ENCODE peak calls at places on chromosomes 2 and 18, in seven cellular contexts. One of them, this sample, is unnamed.

GRCh38 chr2:8121826-8122505 is 559.9 kb upstream of the ID2 start:
- DNase-seq in CD8-positive, alpha-beta memory T cell: no peak
- DNase-seq in cerebellar nuclear complex: no peak
- DNase-seq in foreskin keratinocyte: no peak
- DNase-seq in iPS DF 6.9: no peak
- DNase-seq in Calu3: no peak
- DNase-seq in AG08395: peak; percentile 44
- DNase-seq in this sample: no peak

GRCh38 chr2:97993926-97994325 is 1.8 kb downstream of the TMEM131 start:
- DNase-seq in CD8-positive, alpha-beta memory T cell: no peak
- DNase-seq in cerebellar nuclear complex: no peak
- DNase-seq in foreskin keratinocyte: no peak
- DNase-seq in iPS DF 6.9: no peak
- DNase-seq in Calu3: no peak
- DNase-seq in AG08395: no peak
- DNase-seq in this sample: no peak

GRCh38 chr18:47077111-47077510 is 41.7 kb upstream of the ELOA2 start:
- DNase-seq in CD8-positive, alpha-beta memory T cell: no peak
- DNase-seq in cerebellar nuclear complex: no peak
- DNase-seq in foreskin keratinocyte: no peak
- DNase-seq in iPS DF 6.9: no peak
- DNase-seq in Calu3: no peak
- DNase-seq in AG08395: no peak
- DNase-seq in this sample: no peak

GRCh38 chr2:230575640-230576324 is 136.9 kb upstream of the CAB39 start:
- DNase-seq in CD8-positive, alpha-beta memory T cell: peak; percentile 51
- DNase-seq in cerebellar nuclear complex: no peak
- DNase-seq in foreskin keratinocyte: no peak
- DNase-seq in iPS DF 6.9: no peak
- DNase-seq in Calu3: peak; percentile 43
- DNase-seq in AG08395: no peak
- DNase-seq in this sample: peak; percentile 24

GRCh38 chr2:160379399-160379798 is 114.2 kb downstream of the RBMS1 start:
- DNase-seq in CD8-positive, alpha-beta memory T cell: no peak
- DNase-seq in cerebellar nuclear complex: no peak
- DNase-seq in foreskin keratinocyte: no peak
- DNase-seq in iPS DF 6.9: no peak
- DNase-seq in Calu3: no peak
- DNase-seq in AG08395: peak; percentile 53
- DNase-seq in this sample: no peak

GRCh38 chr2:23532311-23533013 is 147.5 kb downstream of the KLHL29 start:
- DNase-seq in CD8-positive, alpha-beta memory T cell: no peak
- DNase-seq in cerebellar nuclear complex: no peak
- DNase-seq in foreskin keratinocyte: no peak
- DNase-seq in iPS DF 6.9: no peak
- DNase-seq in Calu3: no peak
- DNase-seq in AG08395: no peak
- DNase-seq in this sample: no peak

GRCh38 chr18:42719221-42719620 is 396.3 kb downstream of the RIT2 start:
- DNase-seq in CD8-positive, alpha-beta memory T cell: no peak
- DNase-seq in cerebellar nuclear complex: peak; percentile 13
- DNase-seq in foreskin keratinocyte: no peak
- DNase-seq in iPS DF 6.9: no peak
- DNase-seq in Calu3: no peak
- DNase-seq in AG08395: no peak
- DNase-seq in this sample: no peak

GRCh38 chr2:163171786-163172549 is 333.4 kb upstream of the KCNH7 start:
- DNase-seq in CD8-positive, alpha-beta memory T cell: no peak
- DNase-seq in cerebellar nuclear complex: no peak
- DNase-seq in foreskin keratinocyte: no peak
- DNase-seq in iPS DF 6.9: no peak
- DNase-seq in Calu3: no peak
- DNase-seq in AG08395: no peak
- DNase-seq in this sample: no peak

GRCh38 chr2:231514951-231515297 is 15.3 kb downstream of the NMUR1 start:
- DNase-seq in CD8-positive, alpha-beta memory T cell: no peak
- DNase-seq in cerebellar nuclear complex: no peak
- DNase-seq in foreskin keratinocyte: no peak
- DNase-seq in iPS DF 6.9: no peak
- DNase-seq in Calu3: no peak
- DNase-seq in AG08395: no peak
- DNase-seq in this sample: no peak

GRCh38 chr2:25912851-25913695 is 34.8 kb upstream of the ASXL2 start:
- DNase-seq in CD8-positive, alpha-beta memory T cell: no peak
- DNase-seq in cerebellar nuclear complex: no peak
- DNase-seq in foreskin keratinocyte: no peak
- DNase-seq in iPS DF 6.9: no peak
- DNase-seq in Calu3: no peak
- DNase-seq in AG08395: peak; percentile 51
- DNase-seq in this sample: no peak

GRCh38 chr2:188450740-188451480 is 159.2 kb downstream of the GULP1 start:
- DNase-seq in CD8-positive, alpha-beta memory T cell: no peak
- DNase-seq in cerebellar nuclear complex: no peak
- DNase-seq in foreskin keratinocyte: no peak
- DNase-seq in iPS DF 6.9: no peak
- DNase-seq in Calu3: no peak
- DNase-seq in AG08395: peak; percentile 5
- DNase-seq in this sample: no peak

GRCh38 chr2:166944909-166945308 is 56.6 kb downstream of the XIRP2 start:
- DNase-seq in CD8-positive, alpha-beta memory T cell: no peak
- DNase-seq in cerebellar nuclear complex: no peak
- DNase-seq in foreskin keratinocyte: no peak
- DNase-seq in iPS DF 6.9: no peak
- DNase-seq in Calu3: no peak
- DNase-seq in AG08395: no peak
- DNase-seq in this sample: no peak

GRCh38 chr18:59961086-59961485 is 61.3 kb downstream of the PMAIP1 start:
- DNase-seq in CD8-positive, alpha-beta memory T cell: no peak
- DNase-seq in cerebellar nuclear complex: no peak
- DNase-seq in foreskin keratinocyte: peak; percentile 60
- DNase-seq in iPS DF 6.9: no peak
- DNase-seq in Calu3: no peak
- DNase-seq in AG08395: no peak
- DNase-seq in this sample: no peak

GRCh38 chr2:201643216-201643651 is at the start of gene TMEM237:
- DNase-seq in CD8-positive, alpha-beta memory T cell: peak; percentile 41
- DNase-seq in cerebellar nuclear complex: no peak
- DNase-seq in foreskin keratinocyte: peak; percentile 44
- DNase-seq in iPS DF 6.9: no peak
- DNase-seq in Calu3: peak; percentile 50
- DNase-seq in AG08395: peak; percentile 58
- DNase-seq in this sample: no peak

GRCh38 chr18:24019641-24020331 is 5.2 kb downstream of the TTC39C start:
- DNase-seq in CD8-positive, alpha-beta memory T cell: peak; percentile 22
- DNase-seq in cerebellar nuclear complex: no peak
- DNase-seq in foreskin keratinocyte: no peak
- DNase-seq in iPS DF 6.9: no peak
- DNase-seq in Calu3: no peak
- DNase-seq in AG08395: no peak
- DNase-seq in this sample: no peak

GRCh38 chr2:3379647-3380534 is at the start of gene TRAPPC12:
- DNase-seq in CD8-positive, alpha-beta memory T cell: peak; percentile 91
- DNase-seq in cerebellar nuclear complex: peak; percentile 27
- DNase-seq in foreskin keratinocyte: peak; percentile 67
- DNase-seq in iPS DF 6.9: peak; percentile 89
- DNase-seq in Calu3: peak; percentile 95
- DNase-seq in AG08395: peak; percentile 91
- DNase-seq in this sample: peak; percentile 89

GRCh38 chr2:65495250-65495649 is 62.9 kb upstream of the SPRED2 start:
- DNase-seq in CD8-positive, alpha-beta memory T cell: no peak
- DNase-seq in cerebellar nuclear complex: no peak
- DNase-seq in foreskin keratinocyte: no peak
- DNase-seq in iPS DF 6.9: no peak
- DNase-seq in Calu3: no peak
- DNase-seq in AG08395: no peak
- DNase-seq in this sample: no peak

GRCh38 chr2:46982356-46983064 is 66.9 kb upstream of the MCFD2 start:
- DNase-seq in CD8-positive, alpha-beta memory T cell: no peak
- DNase-seq in cerebellar nuclear complex: no peak
- DNase-seq in foreskin keratinocyte: no peak
- DNase-seq in iPS DF 6.9: no peak
- DNase-seq in Calu3: no peak
- DNase-seq in AG08395: no peak
- DNase-seq in this sample: no peak

GRCh38 chr18:79620586-79621165 is 58.9 kb upstream of the CTDP1 start:
- DNase-seq in CD8-positive, alpha-beta memory T cell: no peak
- DNase-seq in cerebellar nuclear complex: no peak
- DNase-seq in foreskin keratinocyte: no peak
- DNase-seq in iPS DF 6.9: no peak
- DNase-seq in Calu3: no peak
- DNase-seq in AG08395: no peak
- DNase-seq in this sample: no peak

GRCh38 chr2:233334915-233335314 is 19.4 kb upstream of the DGKD start:
- DNase-seq in CD8-positive, alpha-beta memory T cell: no peak
- DNase-seq in cerebellar nuclear complex: no peak
- DNase-seq in foreskin keratinocyte: no peak
- DNase-seq in iPS DF 6.9: no peak
- DNase-seq in Calu3: no peak
- DNase-seq in AG08395: no peak
- DNase-seq in this sample: no peak

GRCh38 chr2:153197635-153198386 is 280.8 kb downstream of the RPRM start:
- DNase-seq in CD8-positive, alpha-beta memory T cell: no peak
- DNase-seq in cerebellar nuclear complex: no peak
- DNase-seq in foreskin keratinocyte: no peak
- DNase-seq in iPS DF 6.9: no peak
- DNase-seq in Calu3: no peak
- DNase-seq in AG08395: no peak
- DNase-seq in this sample: no peak

GRCh38 chr2:112055110-112055832 is at the start of gene TMEM87B:
- DNase-seq in CD8-positive, alpha-beta memory T cell: peak; percentile 95
- DNase-seq in cerebellar nuclear complex: peak; percentile 63
- DNase-seq in foreskin keratinocyte: peak; percentile 90
- DNase-seq in iPS DF 6.9: peak; percentile 78
- DNase-seq in Calu3: peak; percentile 98
- DNase-seq in AG08395: peak; percentile 93
- DNase-seq in this sample: peak; percentile 91

GRCh38 chr2:111143107-111143886 is 22.6 kb downstream of the BCL2L11 start:
- DNase-seq in CD8-positive, alpha-beta memory T cell: no peak
- DNase-seq in cerebellar nuclear complex: no peak
- DNase-seq in foreskin keratinocyte: no peak
- DNase-seq in iPS DF 6.9: no peak
- DNase-seq in Calu3: no peak
- DNase-seq in AG08395: peak; percentile 11
- DNase-seq in this sample: no peak

This sample was measured in HT1080.